ENCODE peak calls at places on chromosomes 11 and 22, in five cellular contexts. D is Right ventricle myocardium inferior; F is GM03348; B is naive thymus-derived CD4-positive, alpha-beta T cell; G is GM23338. X is an unnamed sample.

GRCh38 chr22:19962909-19963806 is 21.5 kb upstream of the TXNRD2 start:
- DNase-seq in D (peak), F (no peak), G (peak), B (no peak), X (no peak)

GRCh38 chr22:33706100-33706499 is 214.2 kb downstream of the LARGE1 start:
- DNase-seq in B (no peak), G (peak), F (no peak), D (no peak), X (no peak)

GRCh38 chr11:66291303-66291705 is 390 bp upstream of the TMEM151A start:
- DNase-seq in F (no peak), G (no peak), D (no peak), B (no peak), X (no peak)

GRCh38 chr11:26905368-26905767 is 88.5 kb upstream of the FIBIN start:
- DNase-seq in G (peak), B (no peak), F (peak), D (no peak), X (no peak)

GRCh38 chr11:119205080-119205479 is 1.1 kb upstream of the CBL start:
- DNase-seq in D (peak), F (no peak), B (no peak), G (peak), X (no peak)

GRCh38 chr11:11978792-11979486 is 29.5 kb downstream of the DKK3 start:
- DNase-seq in B (no peak), D (peak), G (no peak), F (peak), X (no peak)

GRCh38 chr11:60971520-60971919 is at the start of gene CD6:
- DNase-seq in B (peak), F (no peak), G (no peak), D (no peak), X (peak)

GRCh38 chr11:30365793-30366517 is 43.1 kb downstream of the ARL14EP start:
- DNase-seq in D (no peak), B (no peak), G (no peak), F (no peak), X (no peak)

GRCh38 chr22:36963302-36963701 is 49.9 kb downstream of the CSF2RB start:
- DNase-seq in D (no peak), B (no peak), G (no peak), F (no peak), X (no peak)

GRCh38 chr11:120031612-120032600 is 106.0 kb downstream of the TRIM29 start:
- DNase-seq in D (no peak), F (peak), B (no peak), G (no peak), X (no peak)

GRCh38 chr22:39486951-39487825 is 14.9 kb upstream of the MIEF1 start:
- DNase-seq in D (no peak), F (peak), G (no peak), B (no peak), X (no peak)

GRCh38 chr11:77473001-77473800 is 693 bp downstream of the PAK1 start:
- DNase-seq in D (peak), B (peak), G (peak), F (peak), X (peak)

GRCh38 chr11:1772270-1773130 is 8.8 kb upstream of the CTSD start:
- DNase-seq in B (no peak), F (peak), G (peak), D (peak), X (peak)

GRCh38 chr11:62144641-62145255 is 20.9 kb downstream of the INCENP start:
- DNase-seq in D (no peak), B (no peak), F (no peak), G (no peak), X (no peak)

GRCh38 chr11:44444770-44445321 is 120.6 kb upstream of the CD82 start:
- DNase-seq in F (no peak), D (no peak), G (no peak), B (no peak), X (no peak)

GRCh38 chr22:26259510-26259909 is 90.2 kb downstream of the SEZ6L start:
- DNase-seq in F (peak), G (peak), B (no peak), D (no peak), X (peak)

GRCh38 chr22:44091021-44091721 is 67.1 kb downstream of the PARVB start:
- DNase-seq in B (no peak), G (peak), D (peak), F (peak), X (peak)

GRCh38 chr22:17258015-17258827 is 39.0 kb upstream of the ADA2 start:
- DNase-seq in G (peak), F (no peak), D (peak), B (peak), X (peak)

GRCh38 chr22:44402196-44403111 is 89.7 kb upstream of the SHISAL1 start:
- DNase-seq in D (no peak), B (no peak), G (no peak), F (no peak), X (no peak)

GRCh38 chr11:130947889-130948288 is 31.6 kb upstream of the SNX19 start:
- DNase-seq in G (no peak), B (no peak), D (no peak), F (peak), X (no peak)

GRCh38 chr11:36059660-36060059 is 115.8 kb downstream of the LDLRAD3 start:
- DNase-seq in D (no peak), F (no peak), G (no peak), B (no peak), X (no peak)

GRCh38 chr11:1054143-1055108 is 17.9 kb upstream of the MUC6 start:
- DNase-seq in D (no peak), F (peak), B (no peak), G (no peak), X (no peak)

GRCh38 chr11:114142646-114143045 is 83.1 kb downstream of the ZBTB16 start:
- DNase-seq in G (no peak), D (no peak), B (no peak), F (no peak), X (no peak)

GRCh38 chr11:10455637-10456487 is 798 bp downstream of the AMPD3 start:
- DNase-seq in D (peak), G (peak), F (peak), B (peak), X (peak)

GRCh38 chr11:112519749-112520148 is 259.1 kb upstream of the PLET1 start:
- DNase-seq in F (no peak), D (no peak), G (no peak), B (no peak), X (no peak)

GRCh38 chr22:23058063-23058462 is 12.3 kb upstream of the GNAZ start:
- DNase-seq in G (peak), F (no peak), D (peak), B (no peak), X (no peak)

GRCh38 chr11:86978247-86978646 is 23.1 kb upstream of the FZD4 start:
- DNase-seq in B (no peak), G (no peak), D (peak), F (no peak), X (no peak)